ENCODE peak calls at places on chromosome 14, in five cellular contexts. L is transverse colon, G is stomach, E is SK-N-SH, D is GM12878. J is an unnamed sample.

GRCh38 chr14:101301011-101301410 is 260.3 kb upstream of the DIO3 start:
- DNase-seq in L (no peak), D (no peak), G (no peak), E (no peak), J (no peak)

GRCh38 chr14:26394114-26394855 is 203.5 kb downstream of the NOVA1 start:
- DNase-seq in L (peak; percentile 20), E (peak; percentile 23), D (no peak), G (peak; percentile 34), J (no peak)

GRCh38 chr14:38629412-38629811 is 373.5 kb upstream of the CLEC14A start:
- DNase-seq in D (no peak), G (no peak), E (no peak), L (no peak), J (no peak)

GRCh38 chr14:76644875-76645518 is 116.3 kb upstream of the VASH1 start:
- DNase-seq in D (no peak), E (peak; percentile 74), L (no peak), G (no peak), J (peak; percentile 58)

GRCh38 chr14:35155962-35156361 is 33.6 kb downstream of the PRORP start:
- DNase-seq in L (no peak), D (no peak), G (no peak), E (peak; percentile 21), J (no peak)

GRCh38 chr14:87133073-87133815 is 859.7 kb downstream of the GALC start:
- DNase-seq in E (no peak), L (no peak), G (no peak), D (no peak), J (no peak)

GRCh38 chr14:42141328-42141727 is 534.7 kb downstream of the LRFN5 start:
- DNase-seq in L (no peak), E (no peak), G (no peak), D (no peak), J (no peak)

GRCh38 chr14:101665478-101666078 is 95.9 kb upstream of the PPP2R5C start:
- DNase-seq in L (peak; percentile 52), G (no peak), D (no peak), E (peak; percentile 63), J (no peak)

GRCh38 chr14:63203618-63204406 is 431 bp upstream of the RHOJ start:
- DNase-seq in L (peak; percentile 57), G (peak; percentile 47), E (peak; percentile 34), D (no peak), J (peak; percentile 94)

GRCh38 chr14:99271288-99271941 is 582 bp downstream of the BCL11B start:
- DNase-seq in D (no peak), L (no peak), E (no peak), G (no peak), J (no peak)

GRCh38 chr14:22671622-22672021 is 27.5 kb upstream of the OR6J1 start:
- DNase-seq in D (no peak), G (no peak), L (no peak), E (no peak), J (no peak)

GRCh38 chr14:96126339-96126770 is 78.3 kb upstream of the BDKRB2 start:
- DNase-seq in E (no peak), L (no peak), D (peak; percentile 16), G (no peak), J (no peak)

GRCh38 chr14:77140937-77141591 is 527 bp downstream of the ZDHHC22 start:
- DNase-seq in G (no peak), E (peak; percentile 94), D (no peak), L (no peak), J (no peak)

GRCh38 chr14:22793976-22794375 is 21.3 kb downstream of the SLC7A7 start:
- DNase-seq in L (no peak), D (no peak), E (no peak), G (no peak), J (no peak)

GRCh38 chr14:66425402-66425801 is 60.8 kb upstream of the CCDC196 start:
- DNase-seq in D (no peak), G (no peak), L (no peak), E (no peak), J (no peak)

GRCh38 chr14:100548295-100548655 is 38.9 kb downstream of the BEGAIN start:
- DNase-seq in E (no peak), G (no peak), D (no peak), L (no peak), J (no peak)

GRCh38 chr14:43900173-43900655 is 606.9 kb downstream of the FSCB start:
- DNase-seq in E (no peak), D (no peak), G (no peak), L (no peak), J (no peak)

GRCh38 chr14:43795600-43796228 is 711.4 kb downstream of the FSCB start:
- DNase-seq in G (no peak), D (no peak), E (no peak), L (no peak), J (no peak)

GRCh38 chr14:57686317-57686716 is 179.6 kb downstream of the SLC35F4 start:
- DNase-seq in D (no peak), E (no peak), G (no peak), L (no peak), J (no peak)

GRCh38 chr14:31229638-31230229 is 22.1 kb upstream of the HECTD1 start:
- DNase-seq in L (peak; percentile 79), G (peak; percentile 86), D (no peak), E (no peak), J (peak; percentile 78)

GRCh38 chr14:32352631-32353030 is 23.5 kb downstream of the AKAP6 start:
- DNase-seq in E (no peak), G (no peak), D (no peak), L (no peak), J (no peak)

GRCh38 chr14:59085207-59085739 is 103.2 kb upstream of the DAAM1 start:
- DNase-seq in G (no peak), D (no peak), E (no peak), L (no peak), J (no peak)

GRCh38 chr14:59090572-59090971 is 97.9 kb upstream of the DAAM1 start:
- DNase-seq in L (no peak), G (no peak), D (no peak), E (no peak), J (no peak)

GRCh38 chr14:59087240-59087639 is 101.2 kb upstream of the DAAM1 start:
- DNase-seq in G (no peak), L (no peak), D (no peak), E (no peak), J (no peak)

GRCh38 chr14:59087711-59088110 is 100.8 kb upstream of the DAAM1 start:
- DNase-seq in L (no peak), G (no peak), E (no peak), D (no peak), J (no peak)

DNA sequence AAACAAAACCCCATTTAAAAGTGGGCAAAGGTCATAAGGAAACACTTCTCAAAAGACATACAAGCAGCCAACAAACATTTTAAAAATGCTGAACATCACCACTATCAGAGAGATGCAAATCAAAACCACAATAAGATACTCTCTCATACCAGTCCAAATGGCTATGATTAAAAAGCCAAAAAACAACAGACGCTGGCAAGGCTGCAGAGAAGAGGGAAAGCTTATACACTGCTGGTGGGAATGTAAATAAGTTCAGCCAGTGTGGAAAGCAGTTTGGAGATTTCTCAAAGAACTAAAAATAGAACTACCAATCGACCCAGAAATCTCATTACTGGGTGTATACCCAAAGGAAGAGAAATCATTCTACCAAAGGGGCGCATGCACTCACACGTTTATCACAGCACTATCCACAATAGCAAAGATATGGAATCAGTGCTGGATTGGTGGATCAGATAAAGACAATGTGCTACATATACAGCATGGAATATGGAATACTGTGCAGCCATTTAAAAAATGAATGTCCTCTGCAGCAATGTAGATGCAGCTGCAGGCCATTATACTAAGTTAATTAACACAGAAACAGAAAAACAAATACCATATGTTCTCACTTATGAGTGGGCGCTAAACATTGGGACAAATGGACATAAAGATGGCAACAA is 102.1 kb upstream of the DAAM1 start:
- DNase-seq in D (no peak), G (no peak), L (no peak), E (peak; percentile 25), J (no peak)
- H3K27ac ChIP-seq in D (no peak overlapping the region), G (no peak overlapping the region), L (no peak overlapping the region), E (peak overlapping the region; percentile 58), J (no peak overlapping the region)

DNA sequence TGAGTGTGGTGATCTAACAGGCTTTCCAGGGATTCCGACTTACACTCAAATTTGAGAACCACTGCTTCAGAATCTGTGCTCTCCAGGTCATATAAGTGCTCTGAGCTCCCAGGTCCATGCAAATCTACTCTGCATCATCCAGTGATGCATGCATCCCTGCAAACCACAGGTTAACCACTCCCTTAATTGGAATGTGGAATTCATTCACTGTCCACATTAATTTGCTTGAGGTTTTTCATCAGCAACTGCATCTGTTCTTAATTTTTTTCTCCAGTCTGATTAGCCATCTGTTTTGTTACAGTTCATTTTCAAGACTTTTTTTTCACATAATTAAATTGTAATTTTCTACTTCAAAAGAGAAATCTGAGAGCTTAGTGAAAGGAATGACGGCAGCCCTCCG is 43.4 kb upstream of the RIN3 start:
- DNase-seq in L (no peak), E (no peak), G (no peak), D (no peak), J (no peak)
- TF ChIP-seq POLR2AphosphoS5 in L (no peak), E (peak; percentile 95), G (no peak), D (no peak), J (no peak)

DNA sequence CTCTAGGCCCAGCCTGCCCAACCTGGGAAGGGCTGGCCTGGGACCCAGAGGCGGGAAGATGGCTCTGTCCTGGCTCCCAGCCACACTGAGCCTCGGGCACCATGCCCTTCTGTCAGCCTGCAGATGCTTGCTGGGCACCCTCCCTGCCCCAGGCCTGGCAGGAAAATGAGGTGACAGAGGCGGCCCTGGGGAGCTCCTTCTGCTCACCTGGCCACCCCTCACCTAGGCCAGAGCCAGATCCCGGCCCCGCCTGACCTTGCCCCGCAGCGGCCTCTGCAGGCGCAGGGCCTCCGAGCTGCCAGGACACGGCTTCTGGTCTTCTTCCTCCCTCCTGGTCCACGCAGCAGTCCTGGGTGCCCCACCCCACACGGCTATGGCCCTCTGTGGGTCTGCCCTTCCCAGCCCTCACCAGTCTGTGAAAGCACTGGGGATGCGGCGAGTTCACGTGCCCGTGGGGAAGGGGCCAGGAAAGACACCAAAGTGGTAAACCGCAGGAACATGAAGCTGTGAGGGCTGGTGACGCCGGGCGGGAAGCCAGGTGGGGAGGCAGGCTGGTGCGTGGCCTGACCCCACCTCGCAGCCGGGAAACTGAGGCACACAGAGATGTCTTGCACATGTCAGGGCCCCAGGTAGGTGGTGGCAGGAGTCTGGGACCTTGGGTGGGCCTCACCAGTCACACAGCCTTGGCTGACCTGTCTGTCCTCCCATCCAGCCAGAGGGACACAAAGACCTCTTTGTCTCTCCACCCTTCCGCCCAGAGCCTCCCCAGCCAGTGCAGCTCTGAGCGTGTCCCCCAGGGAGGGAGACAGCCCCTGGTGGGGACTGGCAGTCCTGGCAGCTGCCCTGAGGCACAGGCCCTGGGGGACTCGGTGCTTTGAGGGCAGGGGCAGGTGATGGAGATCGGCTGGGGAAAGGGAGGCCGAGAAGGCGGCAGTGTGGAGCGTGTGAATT is 12.8 kb downstream of the BAG5 start:
- DNase-seq in L (no peak), G (no peak), D (no peak), E (peak; percentile 38), J (peak; percentile 89)
- TF ChIP-seq EP300 in L (no peak), G (no peak), D (no peak), E (no peak), J (no peak)

GRCh38 chr14:71387753-71388152 is 480.5 kb downstream of the PCNX1 start:
- DNase-seq in G (no peak), L (no peak), E (no peak), D (no peak), J (no peak)
- H3K27ac ChIP-seq in G (no peak overlapping the region), L (no peak overlapping the region), E (no peak overlapping the region), D (no peak overlapping the region), J (no peak overlapping the region)

DNA sequence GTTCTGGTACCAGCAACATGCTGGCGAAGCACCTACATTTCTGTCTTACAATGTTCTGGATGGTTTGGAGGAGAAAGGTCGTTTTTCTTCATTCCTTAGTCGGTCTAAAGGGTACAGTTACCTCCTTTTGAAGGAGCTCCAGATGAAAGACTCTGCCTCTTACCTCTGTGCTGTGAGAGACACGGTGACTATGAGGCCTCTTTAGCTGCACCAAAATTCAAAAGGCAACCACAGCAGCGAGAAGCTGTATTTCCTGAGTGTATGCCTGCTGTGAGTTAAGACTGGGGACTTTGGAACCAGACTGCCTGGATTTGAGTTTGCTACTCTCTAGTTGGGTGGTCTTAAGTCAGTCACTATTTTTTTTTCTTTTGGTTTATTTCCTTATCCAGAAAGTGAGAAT is 8.7 kb upstream of the OR10G2 start:
- DNase-seq in L (no peak), E (no peak), G (no peak), D (no peak), J (no peak)
- TF ChIP-seq POLR2AphosphoS5 in L (no peak), E (no peak), G (no peak), D (no peak), J (no peak)